ENCODE peak calls at places on chromosomes 11 and 22, in four cellular contexts. One of them, this sample, is unnamed.

GRCh38 chr22:46674367-46674781 is 54.2 kb downstream of the GRAMD4 start:
- DNase-seq in AG04450: no peak
- DNase-seq in activated CD8-positive, alpha-beta T cell treated with anti-CD3 and anti-CD28 coated beads for 36 hours: peak
- DNase-seq in stimulated activated CD4-positive, alpha-beta T cell treated with anti-CD3 and anti-CD28 coated beads, TNF-alpha, amount 100 ng/mL, for 48 hours: peak
- DNase-seq in this sample: peak

GRCh38 chr11:58805065-58805464 is 39.4 kb downstream of the GLYATL2 start:
- DNase-seq in AG04450: no peak
- DNase-seq in activated CD8-positive, alpha-beta T cell treated with anti-CD3 and anti-CD28 coated beads for 36 hours: no peak
- DNase-seq in stimulated activated CD4-positive, alpha-beta T cell treated with anti-CD3 and anti-CD28 coated beads, TNF-alpha, amount 100 ng/mL, for 48 hours: no peak
- DNase-seq in this sample: no peak

GRCh38 chr11:91081440-91082088 is 858.7 kb upstream of the CHORDC1 start:
- DNase-seq in AG04450: no peak
- DNase-seq in activated CD8-positive, alpha-beta T cell treated with anti-CD3 and anti-CD28 coated beads for 36 hours: no peak
- DNase-seq in stimulated activated CD4-positive, alpha-beta T cell treated with anti-CD3 and anti-CD28 coated beads, TNF-alpha, amount 100 ng/mL, for 48 hours: no peak
- DNase-seq in this sample: no peak

GRCh38 chr22:18035740-18036139 is 11.4 kb upstream of the MICAL3 start:
- DNase-seq in AG04450: no peak
- DNase-seq in activated CD8-positive, alpha-beta T cell treated with anti-CD3 and anti-CD28 coated beads for 36 hours: no peak
- DNase-seq in stimulated activated CD4-positive, alpha-beta T cell treated with anti-CD3 and anti-CD28 coated beads, TNF-alpha, amount 100 ng/mL, for 48 hours: no peak
- DNase-seq in this sample: no peak

GRCh38 chr11:11045156-11045670 is 187.4 kb upstream of the ZBED5 start:
- DNase-seq in AG04450: no peak
- DNase-seq in activated CD8-positive, alpha-beta T cell treated with anti-CD3 and anti-CD28 coated beads for 36 hours: no peak
- DNase-seq in stimulated activated CD4-positive, alpha-beta T cell treated with anti-CD3 and anti-CD28 coated beads, TNF-alpha, amount 100 ng/mL, for 48 hours: no peak
- DNase-seq in this sample: no peak

GRCh38 chr11:12506502-12506921 is 129.1 kb downstream of the PARVA start:
- DNase-seq in AG04450: no peak
- DNase-seq in activated CD8-positive, alpha-beta T cell treated with anti-CD3 and anti-CD28 coated beads for 36 hours: no peak
- DNase-seq in stimulated activated CD4-positive, alpha-beta T cell treated with anti-CD3 and anti-CD28 coated beads, TNF-alpha, amount 100 ng/mL, for 48 hours: no peak
- DNase-seq in this sample: no peak

GRCh38 chr11:10528121-10528520 is 12.9 kb downstream of the RNF141 start:
- DNase-seq in AG04450: no peak
- DNase-seq in activated CD8-positive, alpha-beta T cell treated with anti-CD3 and anti-CD28 coated beads for 36 hours: no peak
- DNase-seq in stimulated activated CD4-positive, alpha-beta T cell treated with anti-CD3 and anti-CD28 coated beads, TNF-alpha, amount 100 ng/mL, for 48 hours: no peak
- DNase-seq in this sample: no peak

GRCh38 chr11:18384157-18384641 is 10.2 kb upstream of the LDHA start:
- DNase-seq in AG04450: peak
- DNase-seq in activated CD8-positive, alpha-beta T cell treated with anti-CD3 and anti-CD28 coated beads for 36 hours: no peak
- DNase-seq in stimulated activated CD4-positive, alpha-beta T cell treated with anti-CD3 and anti-CD28 coated beads, TNF-alpha, amount 100 ng/mL, for 48 hours: no peak
- DNase-seq in this sample: no peak

GRCh38 chr11:122559734-122560382 is 95.7 kb upstream of the UBASH3B start:
- DNase-seq in AG04450: no peak
- DNase-seq in activated CD8-positive, alpha-beta T cell treated with anti-CD3 and anti-CD28 coated beads for 36 hours: peak
- DNase-seq in stimulated activated CD4-positive, alpha-beta T cell treated with anti-CD3 and anti-CD28 coated beads, TNF-alpha, amount 100 ng/mL, for 48 hours: no peak
- DNase-seq in this sample: peak

GRCh38 chr11:103970850-103971249 is 65.6 kb upstream of the DDI1 start:
- DNase-seq in AG04450: no peak
- DNase-seq in activated CD8-positive, alpha-beta T cell treated with anti-CD3 and anti-CD28 coated beads for 36 hours: no peak
- DNase-seq in stimulated activated CD4-positive, alpha-beta T cell treated with anti-CD3 and anti-CD28 coated beads, TNF-alpha, amount 100 ng/mL, for 48 hours: no peak
- DNase-seq in this sample: no peak

GRCh38 chr11:79269923-79270322 is 170.9 kb downstream of the TENM4 start:
- DNase-seq in AG04450: no peak
- DNase-seq in activated CD8-positive, alpha-beta T cell treated with anti-CD3 and anti-CD28 coated beads for 36 hours: no peak
- DNase-seq in stimulated activated CD4-positive, alpha-beta T cell treated with anti-CD3 and anti-CD28 coated beads, TNF-alpha, amount 100 ng/mL, for 48 hours: no peak
- DNase-seq in this sample: no peak

GRCh38 chr11:63144121-63144520 is at the start of gene SLC22A24:
- DNase-seq in AG04450: no peak
- DNase-seq in activated CD8-positive, alpha-beta T cell treated with anti-CD3 and anti-CD28 coated beads for 36 hours: no peak
- DNase-seq in stimulated activated CD4-positive, alpha-beta T cell treated with anti-CD3 and anti-CD28 coated beads, TNF-alpha, amount 100 ng/mL, for 48 hours: no peak
- DNase-seq in this sample: no peak

GRCh38 chr22:46589141-46589748 is 30.9 kb upstream of the GRAMD4 start:
- DNase-seq in AG04450: no peak
- DNase-seq in activated CD8-positive, alpha-beta T cell treated with anti-CD3 and anti-CD28 coated beads for 36 hours: no peak
- DNase-seq in stimulated activated CD4-positive, alpha-beta T cell treated with anti-CD3 and anti-CD28 coated beads, TNF-alpha, amount 100 ng/mL, for 48 hours: no peak
- DNase-seq in this sample: no peak

GRCh38 chr11:73201249-73201648 is 16.8 kb upstream of the P2RY2 start:
- DNase-seq in AG04450: no peak
- DNase-seq in activated CD8-positive, alpha-beta T cell treated with anti-CD3 and anti-CD28 coated beads for 36 hours: no peak
- DNase-seq in stimulated activated CD4-positive, alpha-beta T cell treated with anti-CD3 and anti-CD28 coated beads, TNF-alpha, amount 100 ng/mL, for 48 hours: no peak
- DNase-seq in this sample: no peak

GRCh38 chr11:122676638-122677037 is 21.1 kb downstream of the UBASH3B start:
- DNase-seq in AG04450: no peak
- DNase-seq in activated CD8-positive, alpha-beta T cell treated with anti-CD3 and anti-CD28 coated beads for 36 hours: peak
- DNase-seq in stimulated activated CD4-positive, alpha-beta T cell treated with anti-CD3 and anti-CD28 coated beads, TNF-alpha, amount 100 ng/mL, for 48 hours: no peak
- DNase-seq in this sample: no peak

GRCh38 chr11:119062779-119063178 is 4.8 kb upstream of the VPS11 start:
- DNase-seq in AG04450: no peak
- DNase-seq in activated CD8-positive, alpha-beta T cell treated with anti-CD3 and anti-CD28 coated beads for 36 hours: no peak
- DNase-seq in stimulated activated CD4-positive, alpha-beta T cell treated with anti-CD3 and anti-CD28 coated beads, TNF-alpha, amount 100 ng/mL, for 48 hours: no peak
- DNase-seq in this sample: no peak

GRCh38 chr11:11403763-11404725 is 51.0 kb upstream of the CSNK2A3 start:
- DNase-seq in AG04450: no peak
- DNase-seq in activated CD8-positive, alpha-beta T cell treated with anti-CD3 and anti-CD28 coated beads for 36 hours: no peak
- DNase-seq in stimulated activated CD4-positive, alpha-beta T cell treated with anti-CD3 and anti-CD28 coated beads, TNF-alpha, amount 100 ng/mL, for 48 hours: no peak
- DNase-seq in this sample: no peak

GRCh38 chr22:32764330-32765116 is 37.0 kb upstream of the TIMP3 start:
- DNase-seq in AG04450: peak
- DNase-seq in activated CD8-positive, alpha-beta T cell treated with anti-CD3 and anti-CD28 coated beads for 36 hours: no peak
- DNase-seq in stimulated activated CD4-positive, alpha-beta T cell treated with anti-CD3 and anti-CD28 coated beads, TNF-alpha, amount 100 ng/mL, for 48 hours: no peak
- DNase-seq in this sample: no peak

GRCh38 chr11:121688860-121689614 is 236.3 kb upstream of the SORL1-AS1 start:
- DNase-seq in AG04450: no peak
- DNase-seq in activated CD8-positive, alpha-beta T cell treated with anti-CD3 and anti-CD28 coated beads for 36 hours: no peak
- DNase-seq in stimulated activated CD4-positive, alpha-beta T cell treated with anti-CD3 and anti-CD28 coated beads, TNF-alpha, amount 100 ng/mL, for 48 hours: no peak
- DNase-seq in this sample: no peak

GRCh38 chr11:79182794-79183193 is 258.0 kb downstream of the TENM4 start:
- DNase-seq in AG04450: peak
- DNase-seq in activated CD8-positive, alpha-beta T cell treated with anti-CD3 and anti-CD28 coated beads for 36 hours: no peak
- DNase-seq in stimulated activated CD4-positive, alpha-beta T cell treated with anti-CD3 and anti-CD28 coated beads, TNF-alpha, amount 100 ng/mL, for 48 hours: no peak
- DNase-seq in this sample: no peak

GRCh38 chr11:64809781-64810241 is 540 bp downstream of the MEN1 start:
- DNase-seq in AG04450: no peak
- DNase-seq in activated CD8-positive, alpha-beta T cell treated with anti-CD3 and anti-CD28 coated beads for 36 hours: peak
- DNase-seq in stimulated activated CD4-positive, alpha-beta T cell treated with anti-CD3 and anti-CD28 coated beads, TNF-alpha, amount 100 ng/mL, for 48 hours: no peak
- DNase-seq in this sample: peak

GRCh38 chr11:63888170-63889086 is 28.5 kb downstream of the RCOR2 start:
- DNase-seq in AG04450: no peak
- DNase-seq in activated CD8-positive, alpha-beta T cell treated with anti-CD3 and anti-CD28 coated beads for 36 hours: peak
- DNase-seq in stimulated activated CD4-positive, alpha-beta T cell treated with anti-CD3 and anti-CD28 coated beads, TNF-alpha, amount 100 ng/mL, for 48 hours: peak
- DNase-seq in this sample: peak